ENCODE peak calls at places on chromosomes 12 and 14, in six cellular contexts. X is iPS-NIHi11, T is HuH-7.5, N is NCI-H1092 treated with DMSO at 0.1 percent for 48 hours, F is HFFc6, V is Caki2. Z is an unnamed sample.

GRCh38 chr12:57226588-57227314 is 2.8 kb upstream of the SHMT2 start:
- DNase-seq in N (no peak), X (no peak), F (no peak), V (no peak), T (no peak), Z (no peak)

GRCh38 chr12:12007001-12007712 is 63.6 kb upstream of the BCL2L14 start:
- DNase-seq in F (peak), T (no peak), N (no peak), V (no peak), X (no peak), Z (no peak)

GRCh38 chr12:116138380-116138779 is 139.1 kb downstream of the MED13L start:
- DNase-seq in X (no peak), N (no peak), V (no peak), T (no peak), F (no peak), Z (no peak)

GRCh38 chr12:103546959-103547358 is 40.1 kb upstream of the STAB2 start:
- DNase-seq in T (no peak), X (no peak), N (peak), V (no peak), F (no peak), Z (no peak)

GRCh38 chr12:119775246-119775895 is 101.7 kb downstream of the CIT start:
- DNase-seq in X (no peak), F (no peak), N (no peak), T (no peak), V (no peak), Z (no peak)

GRCh38 chr14:98580131-98580678 is 691.8 kb downstream of the BCL11B start:
- DNase-seq in X (peak), F (no peak), V (peak), N (no peak), T (no peak), Z (no peak)

GRCh38 chr12:57621497-57622292 is 10.5 kb downstream of the ARHGEF25 start:
- DNase-seq in F (peak), T (peak), N (peak), X (peak), V (peak), Z (peak)

GRCh38 chr14:68404652-68405183 is 388.1 kb downstream of the ZFP36L1 start:
- DNase-seq in F (no peak), V (no peak), N (no peak), T (no peak), X (no peak), Z (no peak)

GRCh38 chr12:91871751-91872150 is 273.9 kb downstream of the BTG1 start:
- DNase-seq in N (no peak), V (no peak), T (no peak), F (no peak), X (no peak), Z (no peak)

GRCh38 chr14:77039285-77040058 is 11.0 kb upstream of the IRF2BPL start:
- DNase-seq in F (no peak), N (peak), X (no peak), V (no peak), T (no peak), Z (no peak)

GRCh38 chr14:64628940-64629403 is 75.3 kb upstream of the PLEKHG3 start:
- DNase-seq in N (no peak), T (no peak), X (peak), V (no peak), F (peak), Z (no peak)

GRCh38 chr12:1978078-1978477 is 26.2 kb downstream of the DCP1B start:
- DNase-seq in X (no peak), T (no peak), F (no peak), V (no peak), N (no peak), Z (no peak)

Z was measured in HEK293T.